ENCODE peak calls at places on chromosomes 7 and 10, in nine cellular contexts. One of them, this sample, is unnamed.
A peak's percentile ranks its signal among the peaks of the same experiment; 100 is the strongest.

GRCh38 chr7:124072603-124073324 is 39.9 kb upstream of the TMEM229A start:
- DNase-seq in uterus: no peak
- DNase-seq in GM23338: no peak
- DNase-seq in tibial artery: no peak
- DNase-seq in endothelial cell of umbilical vein: peak; percentile 83
- DNase-seq in fibroblast of lung: peak; percentile 98
- DNase-seq in IMR-90: peak; percentile 90
- DNase-seq in stomach: no peak
- DNase-seq in upper lobe of right lung: no peak
- DNase-seq in this sample: no peak

GRCh38 chr7:156061689-156062255 is 249.5 kb upstream of the SHH start:
- DNase-seq in uterus: no peak
- DNase-seq in GM23338: no peak
- DNase-seq in tibial artery: peak; percentile 39
- DNase-seq in endothelial cell of umbilical vein: no peak
- DNase-seq in fibroblast of lung: no peak
- DNase-seq in IMR-90: no peak
- DNase-seq in stomach: no peak
- DNase-seq in upper lobe of right lung: peak; percentile 43
- DNase-seq in this sample: peak; percentile 45

GRCh38 chr7:128108641-128109423 is 77.6 kb upstream of the LRRC4 start:
- DNase-seq in uterus: no peak
- DNase-seq in GM23338: no peak
- DNase-seq in tibial artery: peak; percentile 19
- DNase-seq in endothelial cell of umbilical vein: no peak
- DNase-seq in fibroblast of lung: no peak
- DNase-seq in IMR-90: no peak
- DNase-seq in stomach: no peak
- DNase-seq in upper lobe of right lung: peak; percentile 34
- DNase-seq in this sample: no peak

GRCh38 chr7:41156268-41156667 is 546.6 kb downstream of the INHBA start:
- DNase-seq in uterus: no peak
- DNase-seq in GM23338: no peak
- DNase-seq in tibial artery: no peak
- DNase-seq in endothelial cell of umbilical vein: no peak
- DNase-seq in fibroblast of lung: no peak
- DNase-seq in IMR-90: peak; percentile 54
- DNase-seq in stomach: no peak
- DNase-seq in upper lobe of right lung: no peak
- DNase-seq in this sample: no peak

GRCh38 chr7:100430450-100431285 is 1.0 kb downstream of the MEPCE start:
- DNase-seq in uterus: no peak
- DNase-seq in GM23338: peak; percentile 41
- DNase-seq in tibial artery: peak; percentile 76
- DNase-seq in endothelial cell of umbilical vein: no peak
- DNase-seq in fibroblast of lung: no peak
- DNase-seq in IMR-90: peak; percentile 27
- DNase-seq in stomach: no peak
- DNase-seq in upper lobe of right lung: peak; percentile 69
- DNase-seq in this sample: no peak

GRCh38 chr10:58335306-58336005 is 650 bp downstream of the UBE2D1 start:
- DNase-seq in uterus: no peak
- DNase-seq in GM23338: peak; percentile 53
- DNase-seq in tibial artery: peak; percentile 66
- DNase-seq in endothelial cell of umbilical vein: peak; percentile 63
- DNase-seq in fibroblast of lung: no peak
- DNase-seq in IMR-90: peak; percentile 61
- DNase-seq in stomach: peak; percentile 26
- DNase-seq in upper lobe of right lung: peak; percentile 77
- DNase-seq in this sample: peak; percentile 86

GRCh38 chr10:12081470-12081869 is 12.7 kb downstream of the DHTKD1 start:
- DNase-seq in uterus: no peak
- DNase-seq in GM23338: no peak
- DNase-seq in tibial artery: no peak
- DNase-seq in endothelial cell of umbilical vein: no peak
- DNase-seq in fibroblast of lung: no peak
- DNase-seq in IMR-90: no peak
- DNase-seq in stomach: no peak
- DNase-seq in upper lobe of right lung: no peak
- DNase-seq in this sample: no peak

GRCh38 chr10:102645388-102645740 is 1.1 kb downstream of the TRIM8 start:
- DNase-seq in uterus: peak; percentile 76
- DNase-seq in GM23338: peak; percentile 63
- DNase-seq in tibial artery: peak; percentile 88
- DNase-seq in endothelial cell of umbilical vein: peak; percentile 85
- DNase-seq in fibroblast of lung: peak; percentile 85
- DNase-seq in IMR-90: peak; percentile 78
- DNase-seq in stomach: peak; percentile 88
- DNase-seq in upper lobe of right lung: peak; percentile 86
- DNase-seq in this sample: peak; percentile 88

GRCh38 chr7:2510909-2511768 is 8.4 kb upstream of the LFNG start:
- DNase-seq in uterus: no peak
- DNase-seq in GM23338: no peak
- DNase-seq in tibial artery: no peak
- DNase-seq in endothelial cell of umbilical vein: peak; percentile 50
- DNase-seq in fibroblast of lung: no peak
- DNase-seq in IMR-90: no peak
- DNase-seq in stomach: peak; percentile 69
- DNase-seq in upper lobe of right lung: no peak
- DNase-seq in this sample: peak; percentile 76

GRCh38 chr7:70565723-70566122 is 566.2 kb upstream of the GALNT17 start:
- DNase-seq in uterus: no peak
- DNase-seq in GM23338: no peak
- DNase-seq in tibial artery: no peak
- DNase-seq in endothelial cell of umbilical vein: no peak
- DNase-seq in fibroblast of lung: no peak
- DNase-seq in IMR-90: no peak
- DNase-seq in stomach: no peak
- DNase-seq in upper lobe of right lung: no peak
- DNase-seq in this sample: no peak

GRCh38 chr10:70053896-70054641 is 1.4 kb downstream of the MACROH2A2 start:
- DNase-seq in uterus: no peak
- DNase-seq in GM23338: peak; percentile 49
- DNase-seq in tibial artery: no peak
- DNase-seq in endothelial cell of umbilical vein: no peak
- DNase-seq in fibroblast of lung: no peak
- DNase-seq in IMR-90: no peak
- DNase-seq in stomach: no peak
- DNase-seq in upper lobe of right lung: peak; percentile 73
- DNase-seq in this sample: peak; percentile 66

GRCh38 chr10:36606234-36606839 is 519.1 kb upstream of the ANKRD30A start:
- DNase-seq in uterus: no peak
- DNase-seq in GM23338: no peak
- DNase-seq in tibial artery: no peak
- DNase-seq in endothelial cell of umbilical vein: peak; percentile 78
- DNase-seq in fibroblast of lung: no peak
- DNase-seq in IMR-90: peak; percentile 40
- DNase-seq in stomach: no peak
- DNase-seq in upper lobe of right lung: no peak
- DNase-seq in this sample: no peak

GRCh38 chr10:122648599-122649428 is 50.8 kb downstream of the C10orf120 start:
- DNase-seq in uterus: no peak
- DNase-seq in GM23338: peak; percentile 82
- DNase-seq in tibial artery: peak; percentile 54
- DNase-seq in endothelial cell of umbilical vein: peak; percentile 50
- DNase-seq in fibroblast of lung: peak; percentile 29
- DNase-seq in IMR-90: peak; percentile 31
- DNase-seq in stomach: peak; percentile 44
- DNase-seq in upper lobe of right lung: peak; percentile 73
- DNase-seq in this sample: peak; percentile 61

GRCh38 chr10:133164816-133165555 is 5.0 kb downstream of the KNDC1 start:
- DNase-seq in uterus: no peak
- DNase-seq in GM23338: no peak
- DNase-seq in tibial artery: peak; percentile 48
- DNase-seq in endothelial cell of umbilical vein: no peak
- DNase-seq in fibroblast of lung: no peak
- DNase-seq in IMR-90: no peak
- DNase-seq in stomach: no peak
- DNase-seq in upper lobe of right lung: no peak
- DNase-seq in this sample: no peak

GRCh38 chr10:79316671-79317431 is 30.4 kb upstream of the PPIF start:
- DNase-seq in uterus: no peak
- DNase-seq in GM23338: no peak
- DNase-seq in tibial artery: no peak
- DNase-seq in endothelial cell of umbilical vein: peak; percentile 9
- DNase-seq in fibroblast of lung: no peak
- DNase-seq in IMR-90: peak; percentile 29
- DNase-seq in stomach: no peak
- DNase-seq in upper lobe of right lung: peak; percentile 63
- DNase-seq in this sample: peak; percentile 49

GRCh38 chr10:121325490-121326231 is 272.6 kb downstream of the FGFR2 start:
- DNase-seq in uterus: no peak
- DNase-seq in GM23338: no peak
- DNase-seq in tibial artery: no peak
- DNase-seq in endothelial cell of umbilical vein: no peak
- DNase-seq in fibroblast of lung: no peak
- DNase-seq in IMR-90: no peak
- DNase-seq in stomach: no peak
- DNase-seq in upper lobe of right lung: no peak
- DNase-seq in this sample: no peak

GRCh38 chr7:38222481-38223096 is 44.5 kb downstream of the STARD3NL start:
- DNase-seq in uterus: peak; percentile 40
- DNase-seq in GM23338: peak; percentile 76
- DNase-seq in tibial artery: no peak
- DNase-seq in endothelial cell of umbilical vein: peak; percentile 75
- DNase-seq in fibroblast of lung: peak; percentile 72
- DNase-seq in IMR-90: peak; percentile 62
- DNase-seq in stomach: no peak
- DNase-seq in upper lobe of right lung: no peak
- DNase-seq in this sample: no peak

GRCh38 chr7:97024209-97025129 is at the start of gene DLX5:
- DNase-seq in uterus: no peak
- DNase-seq in GM23338: peak; percentile 95
- DNase-seq in tibial artery: no peak
- DNase-seq in endothelial cell of umbilical vein: no peak
- DNase-seq in fibroblast of lung: peak; percentile 15
- DNase-seq in IMR-90: peak; percentile 6
- DNase-seq in stomach: no peak
- DNase-seq in upper lobe of right lung: no peak
- DNase-seq in this sample: no peak

GRCh38 chr10:71216751-71217265 is 4.4 kb downstream of the UNC5B start:
- DNase-seq in uterus: no peak
- DNase-seq in GM23338: no peak
- DNase-seq in tibial artery: peak; percentile 61
- DNase-seq in endothelial cell of umbilical vein: no peak
- DNase-seq in fibroblast of lung: peak; percentile 40
- DNase-seq in IMR-90: no peak
- DNase-seq in stomach: peak; percentile 23
- DNase-seq in upper lobe of right lung: peak; percentile 60
- DNase-seq in this sample: no peak

GRCh38 chr7:156400046-156400445 is 240.5 kb upstream of the RNF32 start:
- DNase-seq in uterus: no peak
- DNase-seq in GM23338: no peak
- DNase-seq in tibial artery: no peak
- DNase-seq in endothelial cell of umbilical vein: no peak
- DNase-seq in fibroblast of lung: no peak
- DNase-seq in IMR-90: no peak
- DNase-seq in stomach: no peak
- DNase-seq in upper lobe of right lung: no peak
- DNase-seq in this sample: no peak

GRCh38 chr10:43120948-43121290 is 17.3 kb upstream of the CSGALNACT2 start:
- DNase-seq in uterus: no peak
- DNase-seq in GM23338: no peak
- DNase-seq in tibial artery: peak; percentile 73
- DNase-seq in endothelial cell of umbilical vein: no peak
- DNase-seq in fibroblast of lung: no peak
- DNase-seq in IMR-90: peak; percentile 8
- DNase-seq in stomach: peak; percentile 26
- DNase-seq in upper lobe of right lung: peak; percentile 67
- DNase-seq in this sample: peak; percentile 50

GRCh38 chr10:96860631-96861277 is 28.7 kb downstream of the LCOR start:
- DNase-seq in uterus: no peak
- DNase-seq in GM23338: no peak
- DNase-seq in tibial artery: no peak
- DNase-seq in endothelial cell of umbilical vein: no peak
- DNase-seq in fibroblast of lung: no peak
- DNase-seq in IMR-90: no peak
- DNase-seq in stomach: no peak
- DNase-seq in upper lobe of right lung: no peak
- DNase-seq in this sample: no peak

GRCh38 chr10:29687411-29688160 is 52.8 kb upstream of the SVIL start:
- DNase-seq in uterus: no peak
- DNase-seq in GM23338: peak; percentile 38
- DNase-seq in tibial artery: no peak
- DNase-seq in endothelial cell of umbilical vein: no peak
- DNase-seq in fibroblast of lung: peak; percentile 43
- DNase-seq in IMR-90: peak; percentile 25
- DNase-seq in stomach: no peak
- DNase-seq in upper lobe of right lung: no peak
- DNase-seq in this sample: no peak
- H3K4me3 ChIP-seq in uterus: no peak overlapping the region
- H3K4me3 ChIP-seq in GM23338: no peak overlapping the region
- H3K4me3 ChIP-seq in tibial artery: no peak overlapping the region
- H3K4me3 ChIP-seq in endothelial cell of umbilical vein: no peak overlapping the region
- H3K4me3 ChIP-seq in fibroblast of lung: no peak overlapping the region
- H3K4me3 ChIP-seq in IMR-90: no peak overlapping the region
- H3K4me3 ChIP-seq in stomach: no peak overlapping the region
- H3K4me3 ChIP-seq in upper lobe of right lung: no peak overlapping the region
- H3K4me3 ChIP-seq in this sample: no peak overlapping the region

GRCh38 chr7:98234429-98235147 is 17.4 kb downstream of the TECPR1 start:
- DNase-seq in uterus: no peak
- DNase-seq in GM23338: no peak
- DNase-seq in tibial artery: no peak
- DNase-seq in endothelial cell of umbilical vein: no peak
- DNase-seq in fibroblast of lung: peak; percentile 19
- DNase-seq in IMR-90: peak; percentile 12
- DNase-seq in stomach: no peak
- DNase-seq in upper lobe of right lung: no peak
- DNase-seq in this sample: peak; percentile 6
- TF ChIP-seq CTCF in uterus: no peak
- TF ChIP-seq CTCF in GM23338: no peak
- TF ChIP-seq CTCF in tibial artery: no peak
- TF ChIP-seq CTCF in endothelial cell of umbilical vein: no peak
- TF ChIP-seq CTCF in fibroblast of lung: peak; percentile 15
- TF ChIP-seq CTCF in IMR-90: no peak
- TF ChIP-seq CTCF in stomach: no peak
- TF ChIP-seq CTCF in upper lobe of right lung: no peak
- TF ChIP-seq CTCF in this sample: no peak

DNA sequence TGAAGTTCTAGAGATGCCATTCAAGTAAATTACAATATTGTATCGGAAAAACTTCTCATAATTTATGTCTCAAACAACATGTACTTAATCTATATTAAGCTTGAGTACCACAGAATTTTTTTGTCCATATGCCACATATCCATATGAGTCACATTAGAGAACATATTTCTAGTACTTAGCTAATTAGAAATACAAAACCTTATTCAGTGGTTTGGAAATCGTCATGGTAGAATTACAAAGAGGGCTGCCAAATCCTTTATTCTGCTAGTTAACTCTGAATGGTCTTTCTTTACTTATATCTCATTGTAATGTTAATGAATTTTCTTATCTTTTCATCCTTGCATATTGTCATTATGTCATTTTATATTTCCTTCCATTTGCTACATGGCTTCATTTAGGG is 9.0 kb upstream of the VIM start:
- DNase-seq in uterus: no peak
- DNase-seq in GM23338: no peak
- DNase-seq in tibial artery: no peak
- DNase-seq in endothelial cell of umbilical vein: no peak
- DNase-seq in fibroblast of lung: peak; percentile 82
- DNase-seq in IMR-90: peak; percentile 80
- DNase-seq in stomach: no peak
- DNase-seq in upper lobe of right lung: no peak
- DNase-seq in this sample: no peak
- H3K4me1 ChIP-seq in uterus: peaks cover 8% of the 10 kb centered on the region
- H3K4me1 ChIP-seq in GM23338: peaks cover 22% of the 10 kb centered on the region
- H3K4me1 ChIP-seq in tibial artery: peaks cover 25% of the 10 kb centered on the region
- H3K4me1 ChIP-seq in endothelial cell of umbilical vein: peaks cover 28% of the 10 kb centered on the region
- H3K4me1 ChIP-seq in fibroblast of lung: peaks cover 31% of the 10 kb centered on the region
- H3K4me1 ChIP-seq in IMR-90: peaks cover 17% of the 10 kb centered on the region
- H3K4me1 ChIP-seq in stomach: no peaks in the 10 kb centered on the region
- H3K4me1 ChIP-seq in upper lobe of right lung: peaks cover 18% of the 10 kb centered on the region
- H3K4me1 ChIP-seq in this sample: no peaks in the 10 kb centered on the region

GRCh38 chr10:64110079-64110478 is 588.9 kb downstream of the REEP3 start:
- DNase-seq in uterus: no peak
- DNase-seq in GM23338: no peak
- DNase-seq in tibial artery: no peak
- DNase-seq in endothelial cell of umbilical vein: no peak
- DNase-seq in fibroblast of lung: no peak
- DNase-seq in IMR-90: no peak
- DNase-seq in stomach: no peak
- DNase-seq in upper lobe of right lung: no peak
- DNase-seq in this sample: no peak
- H3K4me3 ChIP-seq in uterus: no peak overlapping the region
- H3K4me3 ChIP-seq in GM23338: no peak overlapping the region
- H3K4me3 ChIP-seq in tibial artery: no peak overlapping the region
- H3K4me3 ChIP-seq in endothelial cell of umbilical vein: no peak overlapping the region
- H3K4me3 ChIP-seq in fibroblast of lung: no peak overlapping the region
- H3K4me3 ChIP-seq in IMR-90: no peak overlapping the region
- H3K4me3 ChIP-seq in stomach: no peak overlapping the region
- H3K4me3 ChIP-seq in upper lobe of right lung: no peak overlapping the region
- H3K4me3 ChIP-seq in this sample: no peak overlapping the region

This sample was measured in psoas muscle.